ENCODE peak calls at places on chromosomes 11 and 22, in eight cellular contexts. K is adrenal gland, L is bronchial epithelial cell, I is transverse colon, U is Caco-2, A is AG04450, Q is upper lobe of right lung, N is psoas muscle. S is an unnamed sample.

GRCh38 chr22:27435839-27436581 is 365.5 kb downstream of the MN1 start:
- DNase-seq in I (peak; percentile 25), K (peak; percentile 41), A (peak; percentile 36), U (no peak), L (peak; percentile 33), Q (no peak), N (peak; percentile 68), S (peak; percentile 58)

GRCh38 chr22:29205598-29206371 is at the start of gene EMID1:
- DNase-seq in I (peak; percentile 47), Q (peak; percentile 75), L (no peak), A (no peak), U (peak; percentile 58), N (no peak), K (peak; percentile 62), S (peak; percentile 26)

GRCh38 chr11:119749006-119749565 is 20.1 kb upstream of the NECTIN1 start:
- DNase-seq in K (no peak), I (no peak), Q (peak; percentile 36), L (no peak), N (no peak), U (peak; percentile 35), A (no peak), S (no peak)

GRCh38 chr22:19846620-19847344 is 7.9 kb downstream of the GNB1L start:
- DNase-seq in U (no peak), N (no peak), K (no peak), L (no peak), Q (no peak), I (no peak), A (no peak), S (no peak)

GRCh38 chr22:17213976-17214375 is 5.3 kb downstream of the ADA2 start:
- DNase-seq in N (peak; percentile 83), K (peak; percentile 57), L (no peak), U (no peak), Q (peak; percentile 75), I (peak; percentile 69), A (no peak), S (peak; percentile 75)

GRCh38 chr22:20087319-20088262 is 7.5 kb downstream of the DGCR8 start:
- DNase-seq in A (no peak), N (no peak), L (no peak), Q (no peak), K (no peak), I (no peak), U (no peak), S (no peak)

GRCh38 chr11:11332141-11332710 is 20.8 kb downstream of the CSNK2A3 start:
- DNase-seq in A (no peak), U (no peak), N (no peak), L (peak; percentile 29), K (no peak), I (no peak), Q (no peak), S (no peak)

GRCh38 chr22:42399315-42400271 is 32.6 kb downstream of the NFAM1 start:
- DNase-seq in Q (peak; percentile 71), I (peak; percentile 40), L (no peak), U (no peak), K (peak; percentile 32), N (no peak), A (no peak), S (peak; percentile 50)

GRCh38 chr11:3091846-3092602 is 34.8 kb upstream of the CARS1 start:
- DNase-seq in A (no peak), I (peak; percentile 80), N (peak; percentile 83), L (peak; percentile 68), K (peak; percentile 60), Q (peak; percentile 84), U (peak; percentile 88), S (peak; percentile 70)

GRCh38 chr22:33825761-33826160 is 94.5 kb downstream of the LARGE1 start:
- DNase-seq in Q (no peak), U (no peak), L (no peak), A (no peak), K (peak; percentile 71), I (no peak), N (no peak), S (no peak)

GRCh38 chr11:107916671-107917241 is 11.5 kb upstream of the RAB39A start:
- DNase-seq in N (no peak), L (no peak), Q (no peak), I (peak; percentile 28), U (no peak), A (no peak), K (no peak), S (peak; percentile 18)

GRCh38 chr11:2927851-2928604 is 1.2 kb downstream of the PHLDA2 start:
- DNase-seq in U (no peak), I (peak; percentile 64), A (no peak), N (peak; percentile 47), K (no peak), Q (peak; percentile 63), L (no peak), S (peak; percentile 56)

GRCh38 chr11:130400793-130401483 is 27.5 kb downstream of the ADAMTS8 start:
- DNase-seq in U (no peak), Q (no peak), K (peak; percentile 20), A (peak; percentile 61), L (peak; percentile 18), N (no peak), I (no peak), S (peak; percentile 84)

DNA sequence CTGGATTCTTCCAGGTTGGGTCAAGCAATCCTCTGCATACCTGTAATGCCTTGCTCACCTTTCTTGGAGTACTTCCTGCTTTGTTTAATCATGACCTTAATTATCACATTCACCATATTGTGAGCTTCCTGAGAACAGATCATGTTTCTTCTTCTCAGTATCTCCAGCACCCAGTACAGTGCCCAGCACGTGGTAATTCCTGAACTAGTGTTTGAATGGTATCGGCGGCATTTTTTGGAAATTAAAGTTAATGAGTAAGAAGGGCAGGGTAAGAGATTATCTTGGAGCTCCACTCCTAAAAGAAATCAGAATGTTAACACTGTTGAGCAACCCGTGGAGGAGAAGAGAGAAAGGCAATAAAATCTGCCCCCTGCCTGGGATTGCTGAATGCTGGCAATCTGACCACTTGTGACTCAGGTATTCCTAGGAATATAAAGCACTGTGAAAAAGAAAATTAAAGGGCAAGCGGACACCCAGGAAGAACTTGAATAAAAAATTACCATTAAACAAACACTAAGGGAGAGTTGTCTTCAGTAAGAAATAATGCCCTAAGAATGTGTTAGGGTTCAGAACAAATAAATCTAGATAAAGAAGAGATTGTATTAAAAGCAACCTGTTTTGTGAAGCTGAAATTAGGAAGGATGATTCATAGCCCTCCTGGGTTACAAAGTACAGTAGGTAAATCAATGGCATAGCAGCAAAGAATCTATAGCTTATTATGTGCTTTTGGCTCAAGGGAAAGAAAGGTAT is 92.9 kb downstream of the PDHX start:
- DNase-seq in U (no peak), L (peak; percentile 95), N (no peak), Q (no peak), A (no peak), K (no peak), I (peak; percentile 42), S (peak; percentile 70)
- TF ChIP-seq CTCF in U (no peak), L (peak; percentile 2), N (no peak), Q (no peak), A (peak; percentile 9), K (no peak), I (no peak), S (peak; percentile 26)

DNA sequence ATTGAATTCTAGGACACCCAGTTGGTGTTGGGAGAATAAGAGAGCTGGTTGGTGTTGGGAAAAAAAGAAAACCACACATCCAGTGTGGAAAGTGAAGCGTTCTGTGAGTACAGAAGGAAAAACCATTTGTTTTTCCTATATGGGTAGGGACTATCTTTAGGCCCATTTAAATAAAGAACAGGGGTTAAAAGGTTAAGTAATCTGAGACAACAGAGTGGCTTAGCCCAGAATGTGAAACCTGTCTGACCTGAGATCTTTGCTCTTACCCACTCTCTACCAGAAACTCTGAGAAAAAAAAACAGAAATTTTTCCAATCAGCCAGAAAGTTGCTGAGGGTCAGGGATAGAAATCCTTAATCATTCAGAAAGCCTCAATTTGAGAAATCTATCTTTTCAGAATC is 59.8 kb upstream of the LRRC55 start:
- DNase-seq in A (no peak), L (no peak), K (no peak), N (no peak), U (no peak), Q (no peak), I (no peak), S (no peak)
- H3K4me3 ChIP-seq in A (no peak overlapping the region), L (no peak overlapping the region), K (no peak overlapping the region), N (no peak overlapping the region), U (no peak overlapping the region), Q (no peak overlapping the region), I (no peak overlapping the region), S (no peak overlapping the region)

DNA sequence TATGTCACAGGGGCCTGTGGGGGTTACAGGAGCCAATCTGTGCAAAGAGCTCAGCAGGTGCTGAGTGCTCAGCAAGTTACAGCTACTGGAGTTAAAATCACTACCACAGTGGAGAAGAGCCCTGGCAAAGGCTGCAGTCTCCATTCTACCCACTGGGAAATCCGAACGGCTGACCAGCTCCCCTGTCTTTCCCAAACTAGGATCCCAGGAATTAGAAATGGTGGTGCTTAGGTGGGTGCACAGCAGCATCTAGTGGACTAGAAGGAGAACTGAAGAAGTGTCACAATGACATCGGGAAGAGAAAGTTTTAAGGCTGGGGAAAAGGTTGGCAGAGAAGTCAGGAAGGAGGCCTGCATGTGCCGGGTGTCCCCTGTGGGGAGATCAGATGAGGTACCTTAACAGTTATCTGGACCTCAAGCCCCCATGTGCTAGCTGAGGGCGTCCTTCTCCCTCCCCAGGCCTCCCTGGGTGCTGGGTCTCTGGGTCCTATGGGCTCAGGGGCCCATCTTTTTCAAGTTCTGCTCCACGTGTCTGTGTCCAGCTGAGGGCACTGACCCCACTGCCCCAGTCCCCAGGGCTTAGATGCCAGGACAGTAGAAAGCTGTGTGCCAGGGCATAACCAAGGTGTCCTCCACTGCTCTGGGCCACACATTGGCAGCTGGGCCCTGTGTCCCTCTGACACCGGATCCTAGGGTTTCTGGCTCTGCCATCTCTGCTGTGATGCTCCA is 1.9 kb downstream of the PIWIL3 start:
- DNase-seq in U (peak; percentile 69), I (no peak), N (no peak), L (peak; percentile 20), K (peak; percentile 22), Q (no peak), A (no peak), S (peak; percentile 62)
- TF ChIP-seq CTCF in U (peak; percentile 68), I (no peak), N (peak; percentile 19), L (peak; percentile 34), K (peak; percentile 55), Q (peak; percentile 18), A (peak; percentile 67), S (peak; percentile 85)

GRCh38 chr22:31652911-31653684 is 8.9 kb downstream of the PISD start:
- DNase-seq in U (no peak), A (no peak), K (no peak), N (no peak), L (peak; percentile 67), I (no peak), Q (no peak), S (no peak)

GRCh38 chr22:31652129-31652528 is 9.9 kb downstream of the PISD start:
- DNase-seq in A (no peak), K (no peak), I (no peak), N (peak; percentile 60), U (no peak), L (no peak), Q (no peak), S (no peak)

GRCh38 chr22:31651667-31652066 is 10.3 kb downstream of the PISD start:
- DNase-seq in A (no peak), U (no peak), N (no peak), I (no peak), L (no peak), K (no peak), Q (no peak), S (no peak)

GRCh38 chr22:31654408-31654807 is 7.6 kb downstream of the PISD start:
- DNase-seq in A (no peak), Q (no peak), U (no peak), K (no peak), I (no peak), L (no peak), N (no peak), S (no peak)

DNA sequence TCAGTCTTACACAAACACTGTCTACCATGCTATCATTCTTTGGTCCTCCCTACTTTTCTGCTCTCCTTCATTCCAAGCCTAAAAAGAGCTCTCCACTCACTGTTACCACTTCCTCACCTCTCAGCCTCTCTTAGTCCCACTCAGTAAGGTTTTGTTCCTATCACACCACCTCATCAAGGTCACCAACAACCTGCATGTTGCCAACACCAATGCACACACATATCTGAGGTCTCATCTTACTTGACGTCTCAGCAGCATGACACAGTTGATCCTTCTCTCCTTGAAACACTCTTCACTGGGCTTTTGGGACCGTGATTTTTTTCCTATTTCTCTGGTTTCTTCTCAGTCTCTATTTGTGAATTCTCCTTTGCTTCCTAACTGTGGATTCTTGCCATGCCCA is 8.1 kb downstream of the PISD start:
- DNase-seq in K (no peak), Q (no peak), A (no peak), I (no peak), N (no peak), U (no peak), L (no peak), S (no peak)
- H3K4me3 ChIP-seq in K (no peak overlapping the region), Q (no peak overlapping the region), A (no peak overlapping the region), I (no peak overlapping the region), N (no peak overlapping the region), U (no peak overlapping the region), L (no peak overlapping the region), S (no peak overlapping the region)

S was measured in choroid plexus epithelial cell.